ENCODE peak calls at places on chromosomes 2 and 18, in five cellular contexts. X, T, C, L and N are unnamed samples.

GRCh38 chr18:24395049-24395780 is 2.4 kb downstream of the OSBPL1A start:
- DNase-seq in X (no peak), T (no peak), C (no peak), L (no peak), N (no peak)

GRCh38 chr18:49849331-49850217 is 36.2 kb upstream of the ACAA2 start:
- DNase-seq in X (peak; percentile 41), T (no peak), C (no peak), L (no peak), N (no peak)

GRCh38 chr2:74552914-74553811 is 579 bp downstream of the LOXL3 start:
- DNase-seq in X (no peak), T (peak; percentile 75), C (no peak), L (no peak), N (peak; percentile 82)

GRCh38 chr2:63661076-63661475 is 72.3 kb downstream of the MDH1 start:
- DNase-seq in X (no peak), T (no peak), C (no peak), L (no peak), N (no peak)

GRCh38 chr18:10053861-10054260 is 140.0 kb downstream of the VAPA start:
- DNase-seq in X (no peak), T (no peak), C (no peak), L (no peak), N (no peak)

GRCh38 chr2:96470636-96471035 is 34.5 kb downstream of the NEURL3 start:
- DNase-seq in X (no peak), T (no peak), C (no peak), L (no peak), N (peak; percentile 82)

GRCh38 chr2:223669453-223670225 is 67.5 kb upstream of the SCG2 start:
- DNase-seq in X (no peak), T (no peak), C (no peak), L (peak; percentile 28), N (no peak)

GRCh38 chr2:130987519-130988425 is 105.5 kb downstream of the FAM168B start:
- DNase-seq in X (no peak), T (no peak), C (no peak), L (no peak), N (no peak)

GRCh38 chr2:53452957-53453748 is 314.5 kb upstream of the CHAC2 start:
- DNase-seq in X (peak; percentile 40), T (no peak), C (no peak), L (no peak), N (no peak)

GRCh38 chr18:48621240-48621639 is 82.4 kb downstream of the CTIF start:
- DNase-seq in X (no peak), T (no peak), C (no peak), L (no peak), N (peak; percentile 64)

GRCh38 chr2:121455438-121455837 is 75.2 kb upstream of the RNU4ATAC start:
- DNase-seq in X (no peak), T (no peak), C (no peak), L (no peak), N (no peak)

GRCh38 chr2:42458396-42458795 is 35.4 kb downstream of the KCNG3 start:
- DNase-seq in X (no peak), T (no peak), C (no peak), L (no peak), N (no peak)

GRCh38 chr2:61887684-61888303 is 662 bp downstream of the CCT4 start:
- DNase-seq in X (no peak), T (no peak), C (no peak), L (peak; percentile 22), N (no peak)

GRCh38 chr2:232540441-232541041 is 1.0 kb downstream of the CHRNG start:
- DNase-seq in X (no peak), T (peak; percentile 56), C (no peak), L (no peak), N (peak; percentile 65)

GRCh38 chr18:41371718-41372117 is 583.3 kb upstream of the PIK3C3 start:
- DNase-seq in X (no peak), T (no peak), C (no peak), L (no peak), N (no peak)

GRCh38 chr2:70596293-70596692 is 42.7 kb upstream of the TGFA start:
- DNase-seq in X (no peak), T (no peak), C (no peak), L (no peak), N (no peak)

GRCh38 chr2:232207174-232207573 is 171.4 kb upstream of the ALPP start:
- DNase-seq in X (no peak), T (no peak), C (no peak), L (no peak), N (no peak)

GRCh38 chr2:45946023-45946422 is 294.5 kb downstream of the PRKCE start:
- DNase-seq in X (no peak), T (no peak), C (no peak), L (no peak), N (no peak)

GRCh38 chr2:107137711-107138110 is 251.7 kb upstream of the ST6GAL2 start:
- DNase-seq in X (no peak), T (no peak), C (no peak), L (no peak), N (no peak)

GRCh38 chr2:132439703-132440398 is 23.2 kb downstream of the GPR39 start:
- DNase-seq in X (no peak), T (no peak), C (no peak), L (no peak), N (no peak)

GRCh38 chr18:36187826-36188721 is 777 bp downstream of the MOCOS start:
- DNase-seq in X (no peak), T (no peak), C (no peak), L (peak; percentile 24), N (peak; percentile 77)

GRCh38 chr2:94994914-94995236 is 30.6 kb upstream of the MAL start:
- DNase-seq in X (no peak), T (no peak), C (no peak), L (no peak), N (peak; percentile 50)

GRCh38 chr18:7872569-7872968 is 305.5 kb downstream of the PTPRM start:
- DNase-seq in X (no peak), T (no peak), C (no peak), L (no peak), N (no peak)

GRCh38 chr2:62176771-62177170 is 19.1 kb upstream of the B3GNT2 start:
- DNase-seq in X (no peak), T (no peak), C (no peak), L (peak; percentile 7), N (no peak)

GRCh38 chr18:25283769-25284168 is 68.2 kb downstream of the ZNF521 start:
- DNase-seq in X (no peak), T (no peak), C (no peak), L (no peak), N (no peak)

GRCh38 chr2:240986787-240987411 is 11.5 kb upstream of the SNED1 start:
- DNase-seq in X (no peak), T (peak; percentile 82), C (no peak), L (no peak), N (peak; percentile 72)

GRCh38 chr2:139813340-139813739 is 1033.2 kb upstream of the NXPH2 start:
- DNase-seq in X (no peak), T (no peak), C (no peak), L (no peak), N (no peak)

GRCh38 chr2:171411791-171412483 is 21.9 kb downstream of the METTL8 start:
- DNase-seq in X (no peak), T (no peak), C (no peak), L (no peak), N (no peak)
- H3K27ac ChIP-seq in X (no peak overlapping the region), T (peak overlapping the region; percentile 1), C (peak overlapping the region; percentile 52), L (no peak overlapping the region), N (no peak overlapping the region)

DNA sequence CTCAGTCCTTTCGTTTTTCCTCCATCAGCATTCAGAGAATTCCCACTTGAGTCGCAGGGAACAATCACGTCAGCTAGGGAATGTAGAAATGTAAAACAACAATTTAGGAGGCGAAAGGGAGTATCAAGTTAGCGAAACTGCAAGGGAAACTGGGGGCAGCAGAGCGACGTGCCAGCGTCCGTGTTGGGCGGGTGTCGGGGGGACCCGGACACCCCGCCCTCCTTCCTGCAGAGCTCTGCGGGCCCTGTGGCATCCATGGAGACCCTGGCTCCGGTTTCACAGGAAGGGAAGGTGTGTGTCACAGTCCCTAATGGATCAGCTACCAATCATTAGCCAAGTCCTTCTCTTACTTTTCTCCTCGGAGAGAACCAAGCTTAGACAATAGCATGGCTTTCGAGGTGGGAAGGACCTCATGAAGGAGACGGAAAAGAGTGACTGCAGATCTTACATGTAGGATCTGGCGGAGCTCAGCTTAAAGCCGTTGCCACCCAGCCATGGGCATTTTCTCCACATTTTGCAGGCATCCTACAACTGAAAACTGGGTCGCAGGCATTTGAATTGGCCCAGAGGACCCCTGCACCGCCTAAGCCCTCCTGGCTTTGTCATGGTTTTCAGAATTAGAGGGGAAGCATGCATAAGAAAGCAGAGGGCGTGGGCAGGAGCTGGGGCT is 33.7 kb downstream of the SOX11 start:
- DNase-seq in X (no peak), T (no peak), C (no peak), L (no peak), N (no peak)
- H3K4me3 ChIP-seq in X (peak overlapping the region; percentile 41), T (peak overlapping the region; percentile 22), C (no peak overlapping the region), L (no peak overlapping the region), N (peak overlapping the region; percentile 10)

DNA sequence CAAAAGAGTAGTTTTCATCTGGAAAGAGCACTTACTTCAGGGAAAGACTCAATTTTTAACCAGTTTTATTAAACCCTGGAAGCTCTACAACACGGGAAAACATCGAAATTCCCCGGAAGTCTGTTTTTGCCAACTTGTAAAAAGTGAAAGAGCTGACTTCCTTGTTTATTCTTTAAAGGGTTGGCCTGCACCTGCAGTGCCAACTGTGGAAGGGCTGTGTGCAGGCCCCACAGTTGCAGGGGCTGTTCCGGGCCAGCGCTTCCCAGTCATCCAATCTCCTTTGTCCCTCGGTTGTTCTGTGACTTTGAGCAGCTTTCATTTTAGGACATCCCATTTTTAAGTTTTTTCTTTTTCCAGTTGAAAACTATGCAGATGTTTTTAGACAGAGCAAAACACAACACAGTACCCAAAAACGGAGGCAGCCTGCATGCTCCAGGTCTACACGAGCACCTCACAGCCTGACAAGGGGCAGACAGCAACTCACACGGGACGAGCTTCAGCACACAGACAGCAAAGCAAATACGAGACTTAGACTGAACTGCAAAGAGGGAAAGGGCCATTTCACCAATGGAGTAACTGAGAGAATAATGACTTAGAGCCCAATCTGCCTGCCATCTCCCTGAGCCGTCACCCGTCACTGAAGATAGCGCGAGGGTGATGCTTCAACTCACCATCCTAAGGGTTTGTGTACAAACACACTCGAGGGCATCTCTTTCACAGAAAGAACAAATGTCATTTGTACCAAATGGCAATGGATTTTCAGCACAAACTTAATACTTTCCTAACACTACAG is 70.6 kb downstream of the EMILIN2 start:
- DNase-seq in X (no peak), T (no peak), C (no peak), L (no peak), N (no peak)
- TF ChIP-seq POLR2AphosphoS5 in X (no peak), T (no peak), C (no peak), L (peak; percentile 20), N (peak; percentile 42)

DNA sequence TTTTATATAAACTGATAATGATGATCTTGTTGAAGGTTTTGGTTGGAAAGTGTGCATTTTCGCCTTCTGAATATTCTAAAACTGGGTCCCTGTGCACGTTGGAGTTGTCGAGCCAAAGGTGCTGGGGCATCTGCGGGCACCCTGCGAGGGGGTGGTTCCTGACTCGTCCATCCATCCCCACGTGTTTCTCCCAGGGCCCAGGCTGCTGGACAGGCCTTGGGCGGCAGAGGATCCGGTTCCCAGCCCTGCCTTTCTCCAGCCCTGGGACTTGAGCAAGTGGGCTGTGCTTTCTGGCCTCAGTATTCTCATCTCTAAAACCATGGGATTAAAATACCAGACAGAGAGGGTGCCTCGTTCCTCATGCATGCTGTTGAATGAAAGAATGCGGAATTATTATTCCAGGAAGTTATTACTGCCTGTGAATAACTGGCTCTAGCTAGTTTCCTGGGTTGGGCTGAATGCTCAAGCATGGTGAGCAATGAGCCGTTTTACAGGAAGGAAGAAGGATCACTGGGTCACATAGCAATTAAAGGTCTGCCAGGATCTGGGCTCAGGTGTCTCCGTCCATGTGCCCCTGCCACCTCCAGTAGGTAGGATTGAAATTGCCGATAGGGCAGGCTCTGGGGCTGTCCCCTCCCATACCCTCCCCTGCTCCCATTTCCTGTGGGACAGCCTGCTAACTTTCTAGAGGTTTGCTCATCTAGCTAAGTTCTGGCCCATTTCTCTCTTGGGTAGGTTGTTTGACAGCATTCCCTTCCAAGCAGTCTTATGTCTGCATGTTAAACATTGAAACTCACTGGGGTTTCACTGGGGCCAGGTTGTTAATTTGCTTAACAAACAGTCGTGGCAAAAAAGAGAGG is 77.2 kb upstream of the HS6ST1 start:
- DNase-seq in X (no peak), T (peak; percentile 53), C (no peak), L (no peak), N (peak; percentile 61)
- H3K27ac ChIP-seq in X (peak overlapping the region; percentile 57), T (no peak overlapping the region), C (peak overlapping the region; percentile 73), L (no peak overlapping the region), N (peak overlapping the region; percentile 34)